ENCODE peak calls at places on chromosomes 3 and 15, in six cellular contexts. Q, L, Y, C, N and P are unnamed samples.

GRCh38 chr3:56347219-56347871 is 120.9 kb downstream of the ERC2 start:
- DNase-seq in Q (no peak), L (peak; percentile 8), Y (no peak), C (peak; percentile 10), N (no peak), P (peak; percentile 64)

GRCh38 chr3:102529452-102529851 is 94.6 kb downstream of the ZPLD1 start:
- DNase-seq in Q (no peak), L (peak; percentile 9), Y (no peak), C (peak; percentile 5), N (no peak), P (no peak)

GRCh38 chr3:100260081-100260684 is 609 bp upstream of the TBC1D23 start:
- DNase-seq in Q (peak; percentile 44), L (no peak), Y (no peak), C (no peak), N (peak; percentile 82), P (peak; percentile 24)

GRCh38 chr3:86968224-86968932 is 22.6 kb downstream of the VGLL3 start:
- DNase-seq in Q (no peak), L (no peak), Y (no peak), C (no peak), N (no peak), P (no peak)

GRCh38 chr3:134237454-134238145 is 13.1 kb downstream of the RYK start:
- DNase-seq in Q (no peak), L (no peak), Y (no peak), C (no peak), N (no peak), P (no peak)

GRCh38 chr15:39304201-39304841 is 276.6 kb upstream of the THBS1 start:
- DNase-seq in Q (no peak), L (no peak), Y (no peak), C (no peak), N (no peak), P (no peak)

GRCh38 chr3:30626443-30627181 is 20.2 kb downstream of the TGFBR2 start:
- DNase-seq in Q (no peak), L (no peak), Y (no peak), C (no peak), N (no peak), P (no peak)

GRCh38 chr15:75891895-75892294 is 11.8 kb upstream of the FBXO22 start:
- DNase-seq in Q (no peak), L (no peak), Y (no peak), C (no peak), N (no peak), P (no peak)

DNA sequence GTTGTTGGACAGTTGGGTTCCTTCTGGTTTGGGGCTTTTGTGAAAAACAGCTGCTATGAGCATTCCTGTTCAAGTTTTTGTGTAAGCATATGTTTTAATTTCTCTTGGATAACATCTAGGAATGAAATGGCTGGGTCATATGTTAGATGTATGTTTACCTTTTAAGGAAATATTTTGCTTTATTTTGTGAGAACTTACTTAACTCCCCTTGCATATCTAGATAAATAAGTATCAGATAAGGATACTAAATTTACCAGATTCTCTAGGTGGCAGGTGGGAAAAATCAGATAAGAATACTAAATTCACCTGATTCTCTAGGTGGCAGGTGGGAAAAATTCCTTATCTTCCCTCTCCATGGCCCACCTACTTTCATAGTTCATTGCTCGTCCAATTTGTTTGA is 1.1 kb upstream of the PLS1 start:
- DNase-seq in Q (no peak), L (no peak), Y (no peak), C (no peak), N (no peak), P (no peak)
- H3K27ac ChIP-seq in Q (no peak overlapping the region), L (no peak overlapping the region), Y (no peak overlapping the region), C (peak overlapping the region; percentile 77), N (peak overlapping the region; percentile 56), P (peak overlapping the region; percentile 94)

GRCh38 chr3:17969244-17969643 is 226.8 kb upstream of the TBC1D5 start:
- DNase-seq in Q (no peak), L (no peak), Y (no peak), C (no peak), N (no peak), P (no peak)
- H3K27ac ChIP-seq in Q (no peak overlapping the region), L (no peak overlapping the region), Y (no peak overlapping the region), C (no peak overlapping the region), N (no peak overlapping the region), P (no peak overlapping the region)

GRCh38 chr3:71446260-71446659 is 137.3 kb downstream of the FOXP1 start:
- DNase-seq in Q (no peak), L (no peak), Y (no peak), C (no peak), N (no peak), P (no peak)
- H3K27ac ChIP-seq in Q (no peak overlapping the region), L (no peak overlapping the region), Y (peak overlapping the region; percentile 78), C (no peak overlapping the region), N (no peak overlapping the region), P (no peak overlapping the region)

GRCh38 chr15:32864841-32865240 is 147.0 kb downstream of the GREM1 start:
- DNase-seq in Q (no peak), L (no peak), Y (no peak), C (no peak), N (no peak), P (no peak)

GRCh38 chr15:32859246-32859645 is 141.4 kb downstream of the GREM1 start:
- DNase-seq in Q (no peak), L (no peak), Y (no peak), C (no peak), N (no peak), P (no peak)

GRCh38 chr15:32859996-32860395 is 142.2 kb downstream of the GREM1 start:
- DNase-seq in Q (no peak), L (no peak), Y (no peak), C (no peak), N (no peak), P (no peak)

GRCh38 chr15:32864051-32864450 is 146.2 kb downstream of the GREM1 start:
- DNase-seq in Q (no peak), L (no peak), Y (no peak), C (no peak), N (no peak), P (no peak)

GRCh38 chr15:32861741-32862140 is 143.9 kb downstream of the GREM1 start:
- DNase-seq in Q (no peak), L (no peak), Y (no peak), C (peak; percentile 13), N (no peak), P (no peak)
- H3K27ac ChIP-seq in Q (peak overlapping the region; percentile 28), L (peak overlapping the region; percentile 69), Y (no peak overlapping the region), C (peak overlapping the region; percentile 9), N (peak overlapping the region; percentile 16), P (no peak overlapping the region)

GRCh38 chr3:72011495-72011894 is 226.5 kb upstream of the PROK2 start:
- DNase-seq in Q (no peak), L (no peak), Y (no peak), C (no peak), N (no peak), P (no peak)

GRCh38 chr3:72006631-72007556 is 221.9 kb upstream of the PROK2 start:
- DNase-seq in Q (no peak), L (no peak), Y (no peak), C (no peak), N (no peak), P (no peak)

GRCh38 chr3:72010044-72010443 is 225.1 kb upstream of the PROK2 start:
- DNase-seq in Q (no peak), L (no peak), Y (no peak), C (no peak), N (no peak), P (no peak)

GRCh38 chr3:72004749-72005292 is 219.9 kb upstream of the PROK2 start:
- DNase-seq in Q (no peak), L (no peak), Y (no peak), C (no peak), N (no peak), P (no peak)

GRCh38 chr3:72008226-72008996 is 223.5 kb upstream of the PROK2 start:
- DNase-seq in Q (no peak), L (no peak), Y (no peak), C (no peak), N (no peak), P (no peak)
- H3K27ac ChIP-seq in Q (no peak overlapping the region), L (no peak overlapping the region), Y (no peak overlapping the region), C (no peak overlapping the region), N (no peak overlapping the region), P (no peak overlapping the region)

GRCh38 chr3:5053021-5053831 is 68.9 kb upstream of the ARL8B start:
- DNase-seq in Q (peak; percentile 45), L (no peak), Y (no peak), C (no peak), N (no peak), P (no peak)

GRCh38 chr3:5052247-5052646 is 69.8 kb upstream of the ARL8B start:
- DNase-seq in Q (no peak), L (no peak), Y (no peak), C (no peak), N (no peak), P (no peak)

GRCh38 chr3:5054098-5054497 is 68.0 kb upstream of the ARL8B start:
- DNase-seq in Q (no peak), L (no peak), Y (no peak), C (no peak), N (no peak), P (no peak)

GRCh38 chr3:5055352-5056004 is 66.6 kb upstream of the ARL8B start:
- DNase-seq in Q (no peak), L (no peak), Y (no peak), C (no peak), N (no peak), P (no peak)

GRCh38 chr3:5051772-5052171 is 70.3 kb upstream of the ARL8B start:
- DNase-seq in Q (peak; percentile 91), L (no peak), Y (no peak), C (no peak), N (no peak), P (no peak)
- H3K27ac ChIP-seq in Q (peak overlapping the region; percentile 88), L (no peak overlapping the region), Y (no peak overlapping the region), C (no peak overlapping the region), N (no peak overlapping the region), P (no peak overlapping the region)

GRCh38 chr3:149377408-149378111 is at the start of gene TM4SF1:
- DNase-seq in Q (no peak), L (peak; percentile 61), Y (no peak), C (no peak), N (peak; percentile 92), P (peak; percentile 67)
- H3K27ac ChIP-seq in Q (peak within 1 kb of the TSS; percentile 73), L (peak within 1 kb of the TSS; percentile 77), Y (no peak within 1 kb of the TSS), C (peak within 1 kb of the TSS; percentile 91), N (peak within 1 kb of the TSS; percentile 83), P (peak within 1 kb of the TSS; percentile 97)

GRCh38 chr3:36744770-36745169 is 19.6 kb downstream of the DCLK3 start:
- DNase-seq in Q (no peak), L (no peak), Y (no peak), C (peak; percentile 49), N (no peak), P (no peak)

GRCh38 chr3:36756272-36756671 is 8.1 kb downstream of the DCLK3 start:
- DNase-seq in Q (no peak), L (no peak), Y (no peak), C (no peak), N (no peak), P (no peak)

GRCh38 chr3:36750737-36751136 is 13.6 kb downstream of the DCLK3 start:
- DNase-seq in Q (no peak), L (no peak), Y (no peak), C (no peak), N (no peak), P (no peak)
- H3K27ac ChIP-seq in Q (no peak overlapping the region), L (no peak overlapping the region), Y (no peak overlapping the region), C (no peak overlapping the region), N (no peak overlapping the region), P (no peak overlapping the region)

GRCh38 chr3:151165221-151165620 is 37.8 kb downstream of the GPR171 start:
- DNase-seq in Q (no peak), L (no peak), Y (no peak), C (no peak), N (no peak), P (no peak)
- H3K27ac ChIP-seq in Q (no peak overlapping the region), L (no peak overlapping the region), Y (no peak overlapping the region), C (no peak overlapping the region), N (no peak overlapping the region), P (no peak overlapping the region)